ENCODE peak calls at places on chromosome 3, in seven cellular contexts. O is right cardiac atrium, I is ovary, J is H1, S is GM23248, G is OCI-LY7, C is left ventricle myocardium inferior. Z is an unnamed sample.

GRCh38 chr3:42582474-42583070 is 805 bp upstream of the SEC22C start:
- DNase-seq in O (no peak), I (no peak), J (no peak), S (no peak), G (no peak), C (no peak), Z (no peak)

GRCh38 chr3:122745365-122746021 is 48.1 kb downstream of the HSPBAP1 start:
- DNase-seq in O (no peak), I (no peak), J (no peak), S (peak; percentile 82), G (no peak), C (no peak), Z (peak; percentile 52)

GRCh38 chr3:53225181-53225580 is 30.6 kb downstream of the TKT start:
- DNase-seq in O (no peak), I (no peak), J (no peak), S (no peak), G (no peak), C (no peak), Z (no peak)

GRCh38 chr3:157807286-157807685 is 298.9 kb downstream of the SHOX2 start:
- DNase-seq in O (no peak), I (no peak), J (no peak), S (peak; percentile 62), G (no peak), C (no peak), Z (no peak)

GRCh38 chr3:15682766-15683165 is 81.2 kb downstream of the BTD start:
- DNase-seq in O (no peak), I (no peak), J (no peak), S (peak; percentile 56), G (no peak), C (no peak), Z (peak; percentile 81)

GRCh38 chr3:78204977-78205376 is 1165.1 kb downstream of the ROBO2 start:
- DNase-seq in O (no peak), I (no peak), J (no peak), S (peak; percentile 52), G (no peak), C (no peak), Z (peak; percentile 66)

GRCh38 chr3:165404357-165405042 is 208.3 kb upstream of the SLITRK3 start:
- DNase-seq in O (no peak), I (no peak), J (no peak), S (no peak), G (no peak), C (no peak), Z (no peak)

GRCh38 chr3:42504334-42505202 is 2.1 kb downstream of the VIPR1 start:
- DNase-seq in O (no peak), I (no peak), J (peak; percentile 38), S (no peak), G (no peak), C (no peak), Z (no peak)

GRCh38 chr3:194086251-194087075 is 49.5 kb upstream of the HES1 start:
- DNase-seq in O (no peak), I (no peak), J (peak; percentile 64), S (no peak), G (no peak), C (no peak), Z (no peak)

GRCh38 chr3:48564022-48564421 is 441 bp upstream of the UCN2 start:
- DNase-seq in O (peak; percentile 41), I (no peak), J (no peak), S (peak; percentile 90), G (no peak), C (no peak), Z (peak; percentile 72)

GRCh38 chr3:40597441-40597840 is 72.7 kb downstream of the ZNF621 start:
- DNase-seq in O (no peak), I (no peak), J (no peak), S (peak; percentile 50), G (no peak), C (no peak), Z (peak; percentile 10)

GRCh38 chr3:35727179-35727578 is 87.9 kb downstream of the ARPP21 start:
- DNase-seq in O (no peak), I (no peak), J (no peak), S (no peak), G (no peak), C (no peak), Z (no peak)

GRCh38 chr3:65245133-65246076 is 557.6 kb upstream of the ADAMTS9 start:
- DNase-seq in O (no peak), I (no peak), J (no peak), S (peak; percentile 37), G (no peak), C (no peak), Z (no peak)

GRCh38 chr3:176906046-176906905 is 291.0 kb downstream of the TBL1XR1 start:
- DNase-seq in O (no peak), I (no peak), J (no peak), S (peak; percentile 54), G (no peak), C (no peak), Z (peak; percentile 90)

GRCh38 chr3:164040991-164041390 is 1037.3 kb downstream of the SI start:
- DNase-seq in O (no peak), I (no peak), J (no peak), S (no peak), G (no peak), C (no peak), Z (no peak)

GRCh38 chr3:101500208-101500607 is 12.8 kb downstream of the SENP7 start:
- DNase-seq in O (no peak), I (no peak), J (no peak), S (no peak), G (no peak), C (no peak), Z (no peak)

GRCh38 chr3:4722103-4722502 is 229.0 kb downstream of the ITPR1 start:
- DNase-seq in O (peak; percentile 57), I (no peak), J (no peak), S (peak; percentile 87), G (no peak), C (no peak), Z (peak; percentile 42)

GRCh38 chr3:159486580-159486979 is 502.1 kb upstream of the IL12A start:
- DNase-seq in O (no peak), I (no peak), J (peak; percentile 52), S (peak; percentile 2), G (no peak), C (no peak), Z (peak; percentile 7)

GRCh38 chr3:196111939-196112386 is 30.1 kb upstream of the TFRC start:
- DNase-seq in O (no peak), I (no peak), J (no peak), S (no peak), G (no peak), C (no peak), Z (no peak)

GRCh38 chr3:143184098-143184497 is 64.5 kb downstream of the CHST2 start:
- DNase-seq in O (no peak), I (no peak), J (no peak), S (no peak), G (no peak), C (no peak), Z (no peak)
- H3K9me3 ChIP-seq in O (no peaks in the 10 kb centered on the region), I (no peaks in the 10 kb centered on the region), J (no peaks in the 10 kb centered on the region), S (no peaks in the 10 kb centered on the region), G (no peaks in the 10 kb centered on the region), C (peaks cover 19% of the 10 kb centered on the region), Z (no peaks in the 10 kb centered on the region)

GRCh38 chr3:482479-482878 is 285.9 kb downstream of the CHL1 start:
- DNase-seq in O (no peak), I (no peak), J (no peak), S (no peak), G (no peak), C (no peak), Z (no peak)
- H3K9me3 ChIP-seq in O (no peaks in the 10 kb centered on the region), I (no peaks in the 10 kb centered on the region), J (no peaks in the 10 kb centered on the region), S (no peaks in the 10 kb centered on the region), G (no peaks in the 10 kb centered on the region), C (peaks cover 23% of the 10 kb centered on the region), Z (no peaks in the 10 kb centered on the region)

GRCh38 chr3:127252446-127252845 is 35.4 kb downstream of the PRR20G start:
- DNase-seq in O (no peak), I (no peak), J (no peak), S (no peak), G (no peak), C (no peak), Z (no peak)

GRCh38 chr3:127247292-127247691 is 40.6 kb downstream of the PRR20G start:
- DNase-seq in O (no peak), I (no peak), J (no peak), S (no peak), G (peak; percentile 12), C (no peak), Z (no peak)

GRCh38 chr3:127254001-127254400 is 33.8 kb downstream of the PRR20G start:
- DNase-seq in O (no peak), I (no peak), J (no peak), S (no peak), G (no peak), C (no peak), Z (no peak)

GRCh38 chr3:127253491-127253890 is 34.4 kb downstream of the PRR20G start:
- DNase-seq in O (no peak), I (no peak), J (no peak), S (no peak), G (no peak), C (no peak), Z (no peak)

GRCh38 chr3:127250032-127250431 is 37.8 kb downstream of the PRR20G start:
- DNase-seq in O (no peak), I (no peak), J (no peak), S (no peak), G (no peak), C (no peak), Z (no peak)
- H3K9me3 ChIP-seq in O (peaks cover 4% of the 10 kb centered on the region), I (no peaks in the 10 kb centered on the region), J (peaks cover 54% of the 10 kb centered on the region), S (no peaks in the 10 kb centered on the region), G (peaks cover 37% of the 10 kb centered on the region), C (peaks cover 41% of the 10 kb centered on the region), Z (peaks cover 3% of the 10 kb centered on the region)

DNA sequence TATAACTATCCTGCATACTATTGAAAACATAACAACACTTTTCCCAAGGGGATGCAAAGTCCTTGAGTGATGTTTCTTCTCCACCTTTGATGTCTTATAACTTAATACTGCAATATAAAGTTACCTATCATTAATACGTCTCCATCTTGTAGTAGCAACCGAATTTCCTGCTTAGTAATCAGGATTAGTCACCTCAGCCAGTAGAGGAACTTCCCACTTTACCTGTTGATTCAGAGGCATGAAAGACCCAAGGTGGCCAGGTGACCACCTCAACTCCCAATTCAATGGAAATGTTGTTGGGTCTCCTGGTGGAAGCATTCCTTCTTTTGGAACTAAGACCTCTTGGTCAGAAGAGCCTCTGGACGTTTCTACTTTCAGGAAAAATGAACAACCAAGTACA is 3.5 kb upstream of the TMCC1 start:
- DNase-seq in O (no peak), I (no peak), J (no peak), S (no peak), G (no peak), C (no peak), Z (no peak)
- H3K9me3 ChIP-seq in O (no peaks in the 10 kb centered on the region), I (no peaks in the 10 kb centered on the region), J (peaks cover 3% of the 10 kb centered on the region), S (no peaks in the 10 kb centered on the region), G (no peaks in the 10 kb centered on the region), C (peaks cover 10% of the 10 kb centered on the region), Z (no peaks in the 10 kb centered on the region)

DNA sequence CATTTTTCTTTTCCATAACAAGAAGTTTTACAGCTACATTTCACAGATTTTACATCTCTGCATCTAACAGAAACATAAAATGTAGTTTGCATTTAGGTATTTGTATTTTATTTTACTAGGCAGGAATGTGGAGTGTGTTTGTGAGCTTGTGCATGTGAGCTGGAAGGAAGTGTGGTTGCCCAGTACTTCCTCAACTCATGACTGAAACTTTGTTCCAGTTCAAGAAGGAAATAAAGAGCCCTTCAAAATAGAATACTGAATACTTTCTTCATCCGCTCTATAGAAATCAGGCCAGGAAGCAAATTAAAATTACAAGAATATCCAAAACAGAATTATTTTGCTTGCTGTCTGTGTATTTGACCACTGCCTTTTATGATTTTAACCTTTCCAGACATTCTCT is 81.3 kb downstream of the CHL1 start:
- DNase-seq in O (no peak), I (no peak), J (no peak), S (no peak), G (peak; percentile 68), C (no peak), Z (no peak)
- H3K9me3 ChIP-seq in O (no peaks in the 10 kb centered on the region), I (no peaks in the 10 kb centered on the region), J (no peaks in the 10 kb centered on the region), S (no peaks in the 10 kb centered on the region), G (no peaks in the 10 kb centered on the region), C (peaks cover 6% of the 10 kb centered on the region), Z (no peaks in the 10 kb centered on the region)